ENCODE peak calls at places on chromosomes 3 and 15, in eight cellular contexts. R, Q, C, Y, G, F, X and N are unnamed samples.

GRCh38 chr3:152539191-152539764 is 270.5 kb downstream of the MBNL1 start:
- DNase-seq in Y (no peak), F (no peak), C (no peak), G (no peak), R (no peak), X (no peak), Q (peak; percentile 13), N (no peak)

GRCh38 chr3:19947549-19948071 is 713 bp downstream of the RAB5A start:
- DNase-seq in Q (peak; percentile 67), C (peak; percentile 60), G (peak; percentile 54), R (peak; percentile 49), Y (peak; percentile 17), X (peak; percentile 14), F (peak; percentile 41), N (peak; percentile 21)

GRCh38 chr3:36876181-36876936 is 68.5 kb downstream of the TRANK1 start:
- DNase-seq in F (no peak), Q (no peak), R (no peak), Y (no peak), G (no peak), X (no peak), C (no peak), N (no peak)

GRCh38 chr3:42134867-42135464 is 43.8 kb downstream of the TRAK1 start:
- DNase-seq in Q (peak; percentile 54), R (no peak), G (peak; percentile 73), C (peak; percentile 79), F (no peak), X (no peak), Y (no peak), N (no peak)

GRCh38 chr15:28124841-28125240 is 25.7 kb upstream of the OCA2 start:
- DNase-seq in G (no peak), Y (no peak), Q (no peak), F (no peak), C (no peak), X (no peak), R (no peak), N (no peak)

GRCh38 chr3:4712109-4712508 is 219.0 kb downstream of the ITPR1 start:
- DNase-seq in Y (no peak), X (no peak), C (peak; percentile 80), Q (peak; percentile 99), F (no peak), R (no peak), G (peak; percentile 71), N (no peak)

GRCh38 chr3:59388555-59389280 is 338.9 kb upstream of the CFAP20DC start:
- DNase-seq in Q (peak; percentile 82), R (no peak), F (no peak), X (no peak), G (no peak), C (no peak), Y (no peak), N (no peak)

GRCh38 chr3:62201438-62202035 is 171.8 kb downstream of the FEZF2 start:
- DNase-seq in G (no peak), C (no peak), Y (no peak), X (no peak), Q (peak; percentile 44), R (peak; percentile 11), F (no peak), N (no peak)

GRCh38 chr3:111801697-111802655 is 57.1 kb upstream of the PHLDB2 start:
- DNase-seq in C (no peak), R (no peak), Q (peak; percentile 98), G (no peak), Y (no peak), X (no peak), F (no peak), N (no peak)

GRCh38 chr15:33243869-33244268 is 49.4 kb upstream of the FMN1 start:
- DNase-seq in F (no peak), Q (peak; percentile 92), C (no peak), G (no peak), X (no peak), R (no peak), Y (no peak), N (no peak)

GRCh38 chr3:50531201-50531600 is 27.8 kb upstream of the CACNA2D2 start:
- DNase-seq in C (no peak), F (no peak), Q (no peak), Y (no peak), G (no peak), X (no peak), R (no peak), N (no peak)

GRCh38 chr15:70111203-70112017 is 13.7 kb upstream of the TLE3 start:
- DNase-seq in R (peak; percentile 78), F (no peak), Q (no peak), C (peak; percentile 69), G (peak; percentile 76), X (no peak), Y (no peak), N (no peak)

GRCh38 chr3:28590216-28590615 is 241.6 kb upstream of the AZI2 start:
- DNase-seq in R (no peak), C (no peak), F (no peak), Q (no peak), X (no peak), G (no peak), Y (no peak), N (no peak)

GRCh38 chr3:48400824-48401433 is 28.9 kb downstream of the FBXW12 start:
- DNase-seq in Y (peak; percentile 46), G (peak; percentile 68), R (peak; percentile 50), C (no peak), F (peak; percentile 55), X (peak; percentile 32), Q (peak; percentile 65), N (peak; percentile 30)

GRCh38 chr3:142098974-142099373 is 50.4 kb downstream of the TFDP2 start:
- DNase-seq in Y (no peak), G (no peak), C (no peak), R (no peak), Q (peak; percentile 58), F (no peak), X (no peak), N (no peak)

GRCh38 chr3:18424213-18424861 is 802 bp downstream of the SATB1 start:
- DNase-seq in X (no peak), F (peak; percentile 7), C (no peak), Y (no peak), G (peak; percentile 15), Q (no peak), R (peak; percentile 53), N (no peak)

GRCh38 chr3:111173328-111173900 is 101.8 kb downstream of the NECTIN3 start:
- DNase-seq in F (no peak), Q (peak; percentile 52), C (no peak), Y (no peak), R (no peak), G (no peak), X (no peak), N (no peak)